ENCODE peak calls at places on chromosomes 4 and X, in seven cellular contexts. One of them, this sample, is unnamed.

GRCh38 chr4:147371661-147372060 is 109.2 kb upstream of the EDNRA start:
- DNase-seq in esophagus squamous epithelium: no peak
- DNase-seq in caudate nucleus: no peak
- DNase-seq in posterior vena cava: no peak
- DNase-seq in GOT3: no peak
- DNase-seq in memory B cell: no peak
- DNase-seq in uterus: no peak
- DNase-seq in this sample: no peak

GRCh38 chr4:128913228-128913627 is 103.7 kb downstream of the JADE1 start:
- DNase-seq in uterus: no peak
- DNase-seq in caudate nucleus: no peak
- DNase-seq in memory B cell: no peak
- DNase-seq in esophagus squamous epithelium: no peak
- DNase-seq in GOT3: no peak
- DNase-seq in posterior vena cava: no peak
- DNase-seq in this sample: no peak

GRCh38 chrX:12307961-12308360 is 169.7 kb downstream of the FRMPD4 start:
- DNase-seq in memory B cell: no peak
- DNase-seq in esophagus squamous epithelium: no peak
- DNase-seq in GOT3: no peak
- DNase-seq in posterior vena cava: no peak
- DNase-seq in caudate nucleus: no peak
- DNase-seq in uterus: no peak
- DNase-seq in this sample: no peak

GRCh38 chr4:3524920-3525319 is 7.3 kb downstream of the LRPAP1 start:
- DNase-seq in posterior vena cava: peak
- DNase-seq in memory B cell: no peak
- DNase-seq in uterus: no peak
- DNase-seq in GOT3: no peak
- DNase-seq in caudate nucleus: no peak
- DNase-seq in esophagus squamous epithelium: no peak
- DNase-seq in this sample: no peak

GRCh38 chr4:123976285-123976684 is 579.7 kb downstream of the SPRY1 start:
- DNase-seq in memory B cell: no peak
- DNase-seq in GOT3: no peak
- DNase-seq in esophagus squamous epithelium: no peak
- DNase-seq in posterior vena cava: no peak
- DNase-seq in caudate nucleus: no peak
- DNase-seq in uterus: no peak
- DNase-seq in this sample: no peak

GRCh38 chrX:48937065-48937907 is 18.5 kb upstream of the PIM2 start:
- DNase-seq in posterior vena cava: peak
- DNase-seq in GOT3: no peak
- DNase-seq in caudate nucleus: no peak
- DNase-seq in esophagus squamous epithelium: peak
- DNase-seq in memory B cell: peak
- DNase-seq in uterus: no peak
- DNase-seq in this sample: no peak

GRCh38 chrX:68894513-68895338 is 65.9 kb downstream of the EFNB1 start:
- DNase-seq in caudate nucleus: peak
- DNase-seq in GOT3: no peak
- DNase-seq in uterus: peak
- DNase-seq in memory B cell: no peak
- DNase-seq in posterior vena cava: peak
- DNase-seq in esophagus squamous epithelium: no peak
- DNase-seq in this sample: no peak

GRCh38 chrX:135425566-135425965 is 3.8 kb downstream of the SMIM10L2A start:
- DNase-seq in posterior vena cava: no peak
- DNase-seq in esophagus squamous epithelium: no peak
- DNase-seq in GOT3: no peak
- DNase-seq in caudate nucleus: no peak
- DNase-seq in memory B cell: no peak
- DNase-seq in uterus: no peak
- DNase-seq in this sample: no peak

GRCh38 chr4:155809835-155810234 is 51.0 kb downstream of the GUCY1B1 start:
- DNase-seq in posterior vena cava: no peak
- DNase-seq in caudate nucleus: no peak
- DNase-seq in GOT3: no peak
- DNase-seq in memory B cell: no peak
- DNase-seq in uterus: no peak
- DNase-seq in esophagus squamous epithelium: no peak
- DNase-seq in this sample: peak

GRCh38 chrX:50075630-50076349 is 125.0 kb downstream of the AKAP4 start:
- DNase-seq in posterior vena cava: no peak
- DNase-seq in esophagus squamous epithelium: no peak
- DNase-seq in memory B cell: no peak
- DNase-seq in GOT3: no peak
- DNase-seq in uterus: no peak
- DNase-seq in caudate nucleus: no peak
- DNase-seq in this sample: no peak

GRCh38 chr4:60134106-60134505 is 1066.0 kb upstream of the ADGRL3 start:
- DNase-seq in posterior vena cava: no peak
- DNase-seq in GOT3: no peak
- DNase-seq in memory B cell: no peak
- DNase-seq in esophagus squamous epithelium: no peak
- DNase-seq in caudate nucleus: no peak
- DNase-seq in uterus: no peak
- DNase-seq in this sample: no peak

GRCh38 chr4:87975466-87975865 is at the start of gene SPP1:
- DNase-seq in esophagus squamous epithelium: no peak
- DNase-seq in uterus: no peak
- DNase-seq in caudate nucleus: no peak
- DNase-seq in GOT3: no peak
- DNase-seq in posterior vena cava: no peak
- DNase-seq in memory B cell: no peak
- DNase-seq in this sample: no peak

GRCh38 chr4:53476232-53477037 is 99.0 kb downstream of the FIP1L1 start:
- DNase-seq in caudate nucleus: no peak
- DNase-seq in esophagus squamous epithelium: no peak
- DNase-seq in uterus: no peak
- DNase-seq in memory B cell: no peak
- DNase-seq in posterior vena cava: peak
- DNase-seq in GOT3: peak
- DNase-seq in this sample: no peak

GRCh38 chr4:7206385-7206784 is 14.0 kb downstream of the SORCS2 start:
- DNase-seq in esophagus squamous epithelium: no peak
- DNase-seq in posterior vena cava: peak
- DNase-seq in caudate nucleus: no peak
- DNase-seq in GOT3: no peak
- DNase-seq in uterus: peak
- DNase-seq in memory B cell: no peak
- DNase-seq in this sample: no peak

GRCh38 chr4:41132055-41132683 is 82.2 kb downstream of the APBB2 start:
- DNase-seq in posterior vena cava: no peak
- DNase-seq in uterus: no peak
- DNase-seq in esophagus squamous epithelium: no peak
- DNase-seq in caudate nucleus: no peak
- DNase-seq in memory B cell: no peak
- DNase-seq in GOT3: no peak
- DNase-seq in this sample: no peak

GRCh38 chr4:18075823-18076433 is 54.4 kb upstream of the LCORL start:
- DNase-seq in esophagus squamous epithelium: no peak
- DNase-seq in posterior vena cava: no peak
- DNase-seq in GOT3: no peak
- DNase-seq in caudate nucleus: no peak
- DNase-seq in memory B cell: no peak
- DNase-seq in uterus: peak
- DNase-seq in this sample: no peak

GRCh38 chr4:78162821-78163220 is 105.7 kb downstream of the FRAS1 start:
- DNase-seq in posterior vena cava: no peak
- DNase-seq in uterus: no peak
- DNase-seq in caudate nucleus: no peak
- DNase-seq in esophagus squamous epithelium: no peak
- DNase-seq in memory B cell: no peak
- DNase-seq in GOT3: no peak
- DNase-seq in this sample: no peak

GRCh38 chr4:18850763-18851331 is 829.3 kb upstream of the LCORL start:
- DNase-seq in memory B cell: no peak
- DNase-seq in caudate nucleus: no peak
- DNase-seq in GOT3: no peak
- DNase-seq in esophagus squamous epithelium: no peak
- DNase-seq in posterior vena cava: no peak
- DNase-seq in uterus: no peak
- DNase-seq in this sample: no peak

GRCh38 chr4:98546910-98547544 is 111.4 kb downstream of the TSPAN5 start:
- DNase-seq in memory B cell: no peak
- DNase-seq in esophagus squamous epithelium: no peak
- DNase-seq in posterior vena cava: no peak
- DNase-seq in uterus: peak
- DNase-seq in caudate nucleus: no peak
- DNase-seq in GOT3: no peak
- DNase-seq in this sample: no peak

This sample was measured in GM18507.